ENCODE peak calls at places on chromosomes 12 and 14, in seven cellular contexts. N is bronchial epithelial cell, U is Calu3, F is body of pancreas, S is fibroblast of villous mesenchyme, B is HFFc6, W is nephron progenitor cell. O is an unnamed sample.

GRCh38 chr12:131917139-131917710 is 11.9 kb upstream of the PUS1 start:
- DNase-seq in U (no peak), W (peak; percentile 40), B (no peak), S (no peak), N (no peak), F (peak; percentile 19), O (no peak)

GRCh38 chr12:89706551-89707348 is 1.9 kb downstream of the ATP2B1 start:
- DNase-seq in S (peak; percentile 44), B (no peak), U (peak; percentile 30), F (peak; percentile 26), W (peak; percentile 10), N (peak; percentile 30), O (no peak)

GRCh38 chr12:42846782-42847181 is 257.2 kb upstream of the PRICKLE1 start:
- DNase-seq in F (no peak), W (no peak), S (peak; percentile 51), U (no peak), B (no peak), N (peak; percentile 7), O (no peak)

GRCh38 chr14:61812347-61813100 is 50.3 kb downstream of the SNAPC1 start:
- DNase-seq in S (no peak), B (no peak), W (peak; percentile 67), U (peak; percentile 22), F (peak; percentile 23), N (no peak), O (peak; percentile 66)

GRCh38 chr14:80388980-80389711 is 177.8 kb upstream of the DIO2 start:
- DNase-seq in F (no peak), U (peak; percentile 6), N (peak; percentile 89), B (peak; percentile 83), W (no peak), S (peak; percentile 86), O (no peak)

GRCh38 chr14:99996951-99997571 is 68.2 kb upstream of the EVL start:
- DNase-seq in N (peak; percentile 79), S (no peak), U (no peak), F (no peak), B (no peak), W (no peak), O (no peak)

GRCh38 chr12:234891-235415 is 21.0 kb upstream of the SLC6A12 start:
- DNase-seq in F (no peak), S (no peak), B (no peak), N (no peak), U (no peak), W (no peak), O (no peak)

GRCh38 chr12:18888062-18888461 is 150.1 kb downstream of the CAPZA3 start:
- DNase-seq in S (no peak), W (no peak), U (no peak), N (no peak), B (no peak), F (no peak), O (no peak)

GRCh38 chr14:52020866-52021717 is 31.7 kb downstream of the RTRAF start:
- DNase-seq in F (no peak), B (no peak), U (no peak), S (no peak), W (no peak), N (no peak), O (no peak)

GRCh38 chr12:127770123-127770522 is 496.8 kb upstream of the TMEM132C start:
- DNase-seq in B (no peak), N (no peak), W (no peak), S (no peak), F (no peak), U (no peak), O (no peak)

GRCh38 chr12:124147030-124147429 is 147.9 kb upstream of the RFLNA start:
- DNase-seq in N (no peak), S (no peak), U (no peak), F (no peak), B (no peak), W (no peak), O (no peak)

GRCh38 chr12:124147579-124147978 is 147.3 kb upstream of the RFLNA start:
- DNase-seq in S (no peak), N (no peak), B (no peak), F (no peak), U (no peak), W (no peak), O (no peak)

GRCh38 chr12:124150176-124150575 is 144.7 kb upstream of the RFLNA start:
- DNase-seq in F (no peak), N (no peak), S (no peak), W (no peak), U (no peak), B (no peak), O (peak; percentile 84)

GRCh38 chr12:124149287-124149686 is 145.6 kb upstream of the RFLNA start:
- DNase-seq in B (no peak), S (no peak), F (no peak), U (no peak), N (no peak), W (no peak), O (no peak)

DNA sequence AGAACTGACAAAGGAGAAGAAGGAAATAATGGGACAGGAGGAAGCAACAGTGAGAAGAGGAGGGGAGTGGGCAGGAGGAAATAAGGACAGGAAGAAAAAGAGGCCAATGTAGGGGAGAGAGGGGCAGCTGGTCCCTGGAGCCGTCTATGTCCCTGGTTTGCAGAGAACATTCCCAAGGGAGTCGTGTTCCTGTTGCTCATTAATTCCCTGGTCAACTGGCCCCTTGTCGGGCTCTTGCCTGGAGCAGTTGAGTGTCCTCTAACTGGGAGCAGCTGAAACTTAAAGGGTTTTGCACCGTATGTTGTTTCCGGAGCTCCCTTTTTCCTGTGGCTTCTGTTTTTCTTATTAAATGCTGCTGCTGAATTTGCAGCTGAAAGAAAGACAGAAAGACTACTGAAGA is 146.4 kb upstream of the RFLNA start:
- DNase-seq in F (no peak), W (no peak), S (no peak), N (no peak), U (no peak), B (no peak), O (no peak)
- TF ChIP-seq CTCF in F (no peak), W (no peak), S (no peak), N (no peak), U (no peak), B (no peak), O (no peak)

GRCh38 chr12:17283563-17283962 is 677.6 kb upstream of the LMO3 start:
- DNase-seq in F (no peak), B (no peak), W (no peak), N (no peak), U (no peak), S (no peak), O (no peak)

GRCh38 chr12:17284873-17285272 is 678.9 kb upstream of the LMO3 start:
- DNase-seq in S (no peak), W (no peak), B (no peak), F (no peak), U (no peak), N (no peak), O (no peak)

GRCh38 chr12:17276196-17276595 is 670.2 kb upstream of the LMO3 start:
- DNase-seq in N (no peak), U (no peak), B (no peak), S (no peak), W (no peak), F (no peak), O (no peak)

DNA sequence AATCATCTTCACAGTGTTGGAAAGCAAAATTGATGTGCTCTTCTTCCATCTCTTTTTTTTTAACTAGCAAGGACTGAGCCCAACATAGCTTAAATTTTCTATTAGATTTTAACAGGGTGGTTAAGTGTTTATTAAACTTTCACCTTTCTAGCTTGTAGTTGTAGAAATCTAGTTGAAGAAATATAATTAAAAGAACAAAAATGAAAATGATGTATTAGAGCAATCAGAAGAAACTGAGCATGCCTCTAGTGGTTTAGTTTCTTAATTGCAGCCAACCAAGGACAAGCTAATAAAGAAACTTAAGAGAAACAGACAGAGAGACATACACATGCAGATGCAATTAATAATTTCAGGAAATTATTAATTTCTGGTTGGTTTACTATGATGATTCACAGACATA is 673.0 kb upstream of the LMO3 start:
- DNase-seq in B (no peak), U (no peak), W (no peak), N (peak; percentile 15), S (no peak), F (no peak), O (no peak)
- TF ChIP-seq CTCF in B (peak; percentile 42), U (no peak), W (peak; percentile 26), N (peak; percentile 30), S (no peak), F (no peak), O (peak; percentile 66)

GRCh38 chr12:125528300-125528699 is 463.1 kb downstream of the AACS start:
- DNase-seq in U (no peak), W (no peak), S (no peak), N (no peak), B (no peak), F (no peak), O (no peak)

GRCh38 chr12:125530876-125531275 is 465.6 kb downstream of the AACS start:
- DNase-seq in B (no peak), W (no peak), N (no peak), S (no peak), U (no peak), F (no peak), O (no peak)

GRCh38 chr12:125538800-125539199 is 473.6 kb downstream of the AACS start:
- DNase-seq in S (no peak), U (no peak), N (no peak), B (no peak), F (no peak), W (no peak), O (no peak)

DNA sequence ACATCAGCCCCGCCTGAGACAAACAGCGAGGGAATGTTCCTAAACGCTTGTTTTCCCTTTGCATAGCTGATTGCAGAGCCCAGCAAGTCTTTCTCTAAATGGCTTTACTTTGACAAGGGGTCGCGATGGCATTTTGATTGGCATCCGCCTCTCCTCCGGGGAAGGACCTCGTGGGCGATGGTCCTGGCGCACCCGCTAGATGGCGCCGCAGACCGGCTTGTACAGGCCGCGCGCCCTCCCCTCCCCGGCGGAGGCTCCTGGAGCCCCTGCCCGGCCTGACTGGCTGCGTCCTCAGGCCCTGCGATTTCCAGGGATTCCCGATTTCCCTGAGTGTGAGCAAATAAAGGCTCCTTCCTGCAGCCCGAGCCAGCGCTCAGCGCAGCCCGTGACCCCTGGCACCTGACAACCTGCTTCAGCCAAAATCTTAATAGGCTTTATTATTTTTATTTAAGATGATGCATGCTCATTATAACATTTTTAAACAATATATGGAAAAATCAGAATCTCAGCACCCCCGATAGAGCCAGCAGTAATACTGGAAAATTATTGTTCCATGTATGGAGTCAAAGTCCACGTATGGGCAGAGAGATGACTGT is 468.3 kb downstream of the AACS start:
- DNase-seq in F (peak; percentile 63), N (no peak), S (peak; percentile 2), U (peak; percentile 86), W (peak; percentile 88), B (no peak), O (peak; percentile 90)
- TF ChIP-seq CTCF in F (peak; percentile 56), N (peak; percentile 55), S (peak; percentile 35), U (peak; percentile 92), W (peak; percentile 93), B (peak; percentile 51), O (peak; percentile 89)

DNA sequence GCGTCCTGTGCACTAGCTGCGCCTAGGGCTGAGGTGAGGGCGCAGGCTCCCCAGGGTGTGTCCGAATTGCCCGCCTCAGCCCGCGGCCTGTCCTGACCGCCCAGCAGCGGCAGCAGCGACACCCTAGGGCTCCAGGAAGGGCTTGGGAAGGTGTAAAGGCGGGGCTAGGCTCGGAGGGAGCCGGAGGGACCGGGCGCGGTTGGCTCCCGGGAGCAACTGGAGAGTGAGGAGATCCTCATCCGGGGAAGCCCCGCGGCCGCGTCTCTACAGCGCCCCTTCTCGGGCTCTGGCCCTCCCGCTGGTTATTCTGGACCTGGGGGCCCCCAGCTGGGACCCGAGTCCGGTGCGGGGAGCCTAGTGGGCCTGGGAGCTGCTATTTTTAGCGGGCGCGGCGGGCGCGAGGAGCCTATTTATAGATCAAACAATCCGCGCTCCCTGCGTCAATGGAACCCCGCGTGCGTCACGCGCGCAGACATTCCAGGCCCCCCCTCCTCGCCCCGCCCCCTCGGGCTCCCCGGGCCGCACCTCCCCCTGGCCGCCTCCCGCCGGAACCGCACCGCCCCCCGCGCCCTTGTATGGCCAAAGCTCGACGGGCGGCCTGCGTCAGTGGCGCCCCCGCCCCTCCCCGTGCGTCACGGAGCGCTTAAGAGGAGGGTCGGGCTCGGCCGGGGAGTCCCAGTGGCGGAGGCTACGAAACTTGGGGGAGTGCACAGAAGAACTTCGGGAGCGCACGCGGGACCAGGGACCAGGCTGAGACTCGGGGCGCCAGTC is at the start of gene NR4A1:
- DNase-seq in B (peak; percentile 91), U (peak; percentile 97), S (peak; percentile 98), F (peak; percentile 98), N (peak; percentile 65), W (peak; percentile 99), O (peak; percentile 84)
- TF ChIP-seq CTCF in B (peak; percentile 65), U (no peak), S (peak; percentile 14), F (no peak), N (peak; percentile 19), W (no peak), O (no peak)